ENCODE peak calls at places on chromosomes 3 and 15, in ten cellular contexts. Y is NCI-H1092 treated with DMSO at 0.1 percent for 48 hours; C is OCI-M1; I is adipocyte; L is activated CD4-positive, alpha-beta T cell treated with anti-CD3 and anti-CD28 coated beads, Interleukin-2, amount 10 ng/mL, durations not matched to agents 7 days and 5 days; H is activated T-helper 9 cell treated with anti-CD3 and anti-CD28 coated beads, Interleukin-2, amount 50 U/mL, for 16 hours; W is brain microvascular endothelial cell; T is SHP77; U is NCI-H2171; E is stimulated activated CD8-positive, alpha-beta memory T cell treated with anti-CD3 and anti-CD28 coated beads, Interleukin-4, amount 100 ng/mL, for 1 hour. M is an unnamed sample.

GRCh38 chr15:70272565-70273355 is 175.0 kb upstream of the TLE3 start:
- DNase-seq in W (no peak), H (no peak), L (no peak), U (no peak), T (no peak), E (no peak), I (no peak), Y (no peak), C (no peak), M (peak)

GRCh38 chr15:101489633-101490407 is at the start of gene PCSK6:
- DNase-seq in E (no peak), U (no peak), H (no peak), W (no peak), T (no peak), L (no peak), Y (no peak), C (no peak), I (no peak), M (peak)

GRCh38 chr3:58013973-58014649 is 5.9 kb downstream of the FLNB start:
- DNase-seq in I (peak), U (no peak), H (no peak), E (no peak), C (no peak), L (no peak), W (peak), Y (peak), T (no peak), M (peak)

GRCh38 chr15:52227456-52227855 is 36.3 kb upstream of the GNB5 start:
- DNase-seq in Y (peak), L (peak), W (peak), U (peak), E (no peak), T (peak), H (peak), I (peak), C (peak), M (peak)

GRCh38 chr3:183252973-183253363 is at the start of gene B3GNT5:
- DNase-seq in Y (no peak), W (no peak), T (peak), I (peak), U (no peak), H (peak), E (no peak), C (peak), L (peak), M (peak)

GRCh38 chr3:196440041-196440537 is 7.9 kb upstream of the UBXN7 start:
- DNase-seq in E (no peak), Y (no peak), W (peak), I (peak), C (no peak), H (no peak), L (no peak), U (no peak), T (no peak), M (no peak)

GRCh38 chr15:31488437-31489204 is 162.0 kb downstream of the KLF13 start:
- DNase-seq in I (peak), E (no peak), U (peak), T (peak), Y (peak), C (peak), L (peak), H (no peak), W (peak), M (peak)

GRCh38 chr15:92492556-92492955 is 98.9 kb downstream of the ST8SIA2 start:
- DNase-seq in T (no peak), W (no peak), H (no peak), C (no peak), E (no peak), I (no peak), U (peak), L (no peak), Y (no peak), M (no peak)

GRCh38 chr3:13716540-13717221 is 163.2 kb downstream of the WNT7A start:
- DNase-seq in H (no peak), I (no peak), Y (no peak), U (no peak), L (no peak), C (no peak), T (no peak), E (no peak), W (no peak), M (peak)

GRCh38 chr3:119628816-119629445 is 31.2 kb downstream of the PLA1A start:
- DNase-seq in T (no peak), L (no peak), H (no peak), U (no peak), C (no peak), Y (no peak), E (no peak), W (no peak), I (peak), M (peak)

GRCh38 chr3:170080605-170081004 is 42.8 kb downstream of the GPR160 start:
- DNase-seq in L (no peak), H (no peak), E (no peak), U (no peak), Y (no peak), I (no peak), W (no peak), T (no peak), C (no peak), M (no peak)

GRCh38 chr15:70466895-70467529 is 296.3 kb downstream of the UACA start:
- DNase-seq in C (peak), H (no peak), T (peak), U (peak), E (no peak), I (peak), W (peak), L (peak), Y (peak), M (peak)

GRCh38 chr3:55453871-55454496 is 33.1 kb downstream of the WNT5A start:
- DNase-seq in E (no peak), H (no peak), U (no peak), T (no peak), W (no peak), C (no peak), L (no peak), I (peak), Y (no peak), M (no peak)

GRCh38 chr15:55256281-55257013 is 33.2 kb downstream of the RAB27A start:
- DNase-seq in U (no peak), C (no peak), H (no peak), I (no peak), T (no peak), W (no peak), Y (no peak), E (no peak), L (no peak), M (no peak)

GRCh38 chr3:15367059-15367458 is 34.7 kb upstream of the SH3BP5 start:
- DNase-seq in U (no peak), Y (no peak), H (no peak), W (peak), E (no peak), C (no peak), L (no peak), T (no peak), I (peak), M (no peak)

GRCh38 chr3:48418140-48418539 is 11.7 kb downstream of the PLXNB1 start:
- DNase-seq in H (no peak), U (no peak), W (no peak), T (no peak), E (no peak), I (no peak), C (no peak), Y (no peak), L (no peak), M (no peak)

GRCh38 chr3:23959147-23959900 is 14.2 kb downstream of the NR1D2 start:
- DNase-seq in Y (no peak), C (no peak), H (no peak), E (no peak), T (no peak), L (no peak), U (no peak), I (peak), W (peak), M (no peak)

GRCh38 chr15:79168922-79169322 is 78.3 kb upstream of the RASGRF1 start:
- DNase-seq in C (peak), U (peak), I (no peak), L (no peak), Y (peak), E (no peak), T (peak), H (no peak), W (peak), M (peak)

GRCh38 chr15:56772868-56773639 is 39.7 kb upstream of the ZNF280D start:
- DNase-seq in Y (peak), H (no peak), L (no peak), T (peak), I (peak), E (no peak), U (no peak), W (peak), C (peak), M (no peak)

GRCh38 chr3:46544771-46545503 is 21.2 kb downstream of the LRRC2 start:
- DNase-seq in I (no peak), E (no peak), L (no peak), T (no peak), C (no peak), Y (no peak), H (no peak), W (no peak), U (no peak), M (no peak)

GRCh38 chr3:193842029-193842782 is 249.2 kb downstream of the OPA1 start:
- DNase-seq in L (no peak), U (no peak), E (no peak), W (no peak), Y (no peak), C (peak), T (no peak), H (no peak), I (no peak), M (no peak)

M was measured in islet precursor cell.